ENCODE peak calls at places on chromosome 15, in seven cellular contexts. C, O, Q, V, K, I and N are unnamed samples.

GRCh38 chr15:81002004-81002253 is 1.2 kb downstream of the TLNRD1 start:
- DNase-seq in K (no peak), O (no peak), C (no peak), I (no peak), Q (no peak), V (no peak), N (no peak)

GRCh38 chr15:88605507-88606436 is 15.4 kb upstream of the AEN start:
- DNase-seq in K (no peak), C (no peak), Q (no peak), V (no peak), O (peak; percentile 50), I (no peak), N (peak; percentile 19)

GRCh38 chr15:70271422-70272088 is 173.8 kb upstream of the TLE3 start:
- DNase-seq in I (no peak), V (no peak), Q (no peak), C (no peak), K (no peak), O (peak; percentile 96), N (peak; percentile 97)

GRCh38 chr15:39427705-39428104 is 153.2 kb upstream of the THBS1 start:
- DNase-seq in Q (no peak), V (no peak), K (no peak), O (no peak), I (no peak), C (no peak), N (no peak)

GRCh38 chr15:85642054-85642692 is 152.6 kb downstream of the KLHL25 start:
- DNase-seq in O (no peak), I (no peak), V (no peak), C (peak; percentile 61), Q (no peak), K (no peak), N (no peak)

GRCh38 chr15:36688310-36689102 is 109.1 kb downstream of the CDIN1 start:
- DNase-seq in K (no peak), Q (no peak), I (no peak), O (peak; percentile 15), V (no peak), C (no peak), N (peak; percentile 27)

GRCh38 chr15:79978694-79979519 is 7.9 kb upstream of the BCL2A1 start:
- DNase-seq in C (no peak), O (peak; percentile 79), Q (no peak), V (no peak), I (no peak), K (no peak), N (peak; percentile 9)

GRCh38 chr15:35282965-35283496 is 197.9 kb upstream of the NANOGP8 start:
- DNase-seq in I (no peak), O (no peak), Q (no peak), K (no peak), C (no peak), V (no peak), N (no peak)

GRCh38 chr15:37698679-37699078 is 235.8 kb upstream of the TMCO5A start:
- DNase-seq in O (peak; percentile 1), Q (no peak), I (no peak), K (no peak), V (no peak), C (no peak), N (no peak)

GRCh38 chr15:42133892-42134502 is 22.4 kb downstream of the PLA2G4F start:
- DNase-seq in C (peak; percentile 77), Q (peak; percentile 81), K (peak; percentile 78), V (peak; percentile 89), O (peak; percentile 57), I (no peak), N (no peak)

GRCh38 chr15:39381517-39381916 is 199.4 kb upstream of the THBS1 start:
- DNase-seq in I (no peak), V (no peak), C (no peak), O (peak; percentile 24), K (no peak), Q (no peak), N (peak; percentile 13)

GRCh38 chr15:25335279-25335678 is 103.5 kb downstream of the UBE3A start:
- DNase-seq in V (no peak), C (no peak), I (no peak), Q (no peak), O (no peak), K (no peak), N (no peak)

GRCh38 chr15:23014394-23015000 is 24.9 kb downstream of the TUBGCP5 start:
- DNase-seq in O (no peak), V (no peak), K (no peak), C (no peak), Q (no peak), I (no peak), N (no peak)

GRCh38 chr15:90271459-90272166 is 6.1 kb downstream of the NGRN start:
- DNase-seq in C (no peak), I (no peak), O (peak; percentile 21), V (peak; percentile 32), K (no peak), Q (no peak), N (no peak)

GRCh38 chr15:75725021-75725718 is 12.5 kb upstream of the CSPG4 start:
- DNase-seq in Q (no peak), K (no peak), V (peak; percentile 49), C (peak; percentile 26), I (no peak), O (no peak), N (no peak)

GRCh38 chr15:48544816-48545215 is 100.7 kb downstream of the FBN1 start:
- DNase-seq in C (no peak), V (no peak), Q (no peak), K (no peak), O (no peak), I (no peak), N (peak; percentile 44)

GRCh38 chr15:69170597-69170996 is 10.2 kb downstream of the GLCE start:
- DNase-seq in O (no peak), K (no peak), C (no peak), V (no peak), I (no peak), Q (no peak), N (no peak)

GRCh38 chr15:49313650-49314049 is 109.4 kb upstream of the FGF7 start:
- DNase-seq in I (no peak), K (no peak), Q (no peak), C (no peak), V (no peak), O (peak; percentile 68), N (peak; percentile 83)

GRCh38 chr15:50943623-50944022 is 35.1 kb downstream of the AP4E1 start:
- DNase-seq in Q (no peak), K (no peak), V (no peak), I (no peak), O (peak; percentile 8), C (no peak), N (no peak)

GRCh38 chr15:82810061-82810862 is 834 bp downstream of the WHAMM start:
- DNase-seq in I (no peak), K (peak; percentile 25), V (peak; percentile 76), Q (no peak), O (peak; percentile 77), C (peak; percentile 66), N (peak; percentile 49)

GRCh38 chr15:42457445-42458442 is 33.2 kb downstream of the ZNF106 start:
- DNase-seq in V (no peak), Q (peak; percentile 82), K (peak; percentile 40), C (peak; percentile 79), O (peak; percentile 98), I (peak; percentile 86), N (peak; percentile 95)

GRCh38 chr15:91942676-91943417 is 89.3 kb downstream of the SLCO3A1 start:
- DNase-seq in Q (peak; percentile 86), I (peak; percentile 90), V (peak; percentile 81), C (peak; percentile 85), K (peak; percentile 91), O (peak; percentile 97), N (peak; percentile 73)

GRCh38 chr15:66452971-66453580 is 44.5 kb downstream of the SNAPC5 start:
- DNase-seq in O (no peak), Q (no peak), K (no peak), I (no peak), V (no peak), C (no peak), N (no peak)

GRCh38 chr15:92385096-92385495 is 8.6 kb upstream of the ST8SIA2 start:
- DNase-seq in Q (no peak), V (no peak), I (no peak), O (no peak), C (no peak), K (no peak), N (no peak)

GRCh38 chr15:55279100-55279745 is 10.4 kb downstream of the RAB27A start:
- DNase-seq in V (no peak), O (no peak), C (no peak), Q (no peak), I (no peak), K (no peak), N (no peak)
- H3K4me3 ChIP-seq in V (no peak overlapping the region), O (no peak overlapping the region), C (no peak overlapping the region), Q (no peak overlapping the region), I (no peak overlapping the region), K (no peak overlapping the region), N (no peak overlapping the region)

DNA sequence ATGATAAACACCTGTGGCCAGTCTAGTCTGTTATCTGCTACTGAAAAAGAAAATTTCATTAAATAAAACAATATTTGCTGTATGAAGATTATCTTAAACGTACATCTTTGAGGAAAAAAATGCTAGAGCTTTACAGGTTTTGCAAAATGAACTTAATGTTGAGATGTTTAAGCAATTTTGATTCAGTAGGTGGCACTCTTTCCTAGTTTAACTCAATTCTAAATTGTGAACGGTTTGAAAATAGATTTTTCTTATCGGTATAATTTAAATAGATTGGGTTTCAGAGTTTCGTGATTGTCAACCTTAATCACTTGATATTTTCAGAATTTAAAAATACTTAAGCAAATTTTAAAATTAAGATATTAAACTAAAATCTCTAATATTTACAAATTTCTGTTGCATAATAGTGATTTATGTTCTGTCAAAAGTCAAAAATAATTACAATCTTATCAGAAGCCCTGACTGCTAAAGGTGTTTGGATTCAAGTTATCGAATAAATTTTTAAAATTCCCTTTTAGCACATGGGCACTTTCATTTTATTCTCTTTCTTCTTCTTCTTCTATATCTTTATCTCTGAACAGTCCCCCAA is 7.0 kb upstream of the RNF111 start:
- DNase-seq in O (peak; percentile 64), I (no peak), C (no peak), K (no peak), V (no peak), Q (no peak), N (peak; percentile 59)
- TF ChIP-seq CTCF in O (peak; percentile 45), I (peak; percentile 39), C (peak; percentile 63), K (peak; percentile 29), V (peak; percentile 56), Q (no peak), N (peak; percentile 45)

DNA sequence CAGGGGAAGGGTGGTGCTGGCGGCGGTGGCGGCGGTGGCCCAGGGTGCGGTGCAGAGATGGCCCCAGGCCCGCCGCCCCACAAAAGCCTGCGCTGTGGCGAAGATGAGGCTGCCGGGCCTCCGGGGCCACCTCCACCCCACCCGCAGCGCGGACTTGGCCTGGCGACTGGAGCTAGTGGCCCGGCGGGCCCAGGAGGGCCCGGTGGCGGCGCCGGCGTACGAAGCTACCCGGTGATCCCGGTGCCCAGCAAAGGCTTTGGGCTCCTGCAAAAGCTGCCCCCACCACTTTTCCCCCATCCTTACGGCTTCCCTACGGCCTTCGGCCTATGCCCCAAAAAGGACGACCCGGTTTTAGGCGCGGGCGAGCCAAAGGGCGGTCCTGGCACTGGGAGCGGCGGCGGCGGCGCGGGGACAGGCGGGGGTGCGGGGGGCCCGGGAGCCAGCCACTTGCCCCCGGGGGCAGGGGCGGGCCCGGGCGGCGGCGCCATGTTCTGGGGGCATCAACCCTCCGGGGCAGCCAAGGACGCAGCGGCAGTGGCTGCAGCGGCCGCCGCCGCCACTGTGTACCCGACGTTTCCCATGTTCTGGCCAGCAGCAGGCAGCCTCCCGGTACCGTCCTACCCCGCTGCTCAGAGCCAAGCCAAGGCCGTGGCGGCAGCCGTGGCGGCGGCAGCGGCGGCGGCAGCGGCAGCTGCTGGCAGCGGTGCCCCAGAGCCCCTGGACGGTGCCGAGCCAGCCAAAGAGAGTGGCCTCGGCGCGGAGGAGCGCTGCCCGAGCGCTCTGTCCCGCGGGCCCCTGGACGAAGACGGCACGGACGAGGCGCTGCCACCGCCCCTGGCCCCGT is 1.6 kb downstream of the SKOR1 start:
- DNase-seq in O (no peak), I (no peak), V (peak; percentile 41), Q (no peak), C (peak; percentile 49), K (no peak), N (no peak)
- H3K4me3 ChIP-seq in O (no peak overlapping the region), I (peak overlapping the region; percentile 59), V (no peak overlapping the region), Q (peak overlapping the region; percentile 42), C (no peak overlapping the region), K (no peak overlapping the region), N (no peak overlapping the region)

GRCh38 chr15:77420610-77421369 is at the start of gene HMG20A:
- DNase-seq in O (peak; percentile 91), I (peak; percentile 83), Q (no peak), C (peak; percentile 81), V (peak; percentile 81), K (peak; percentile 79), N (peak; percentile 96)
- TF ChIP-seq CTCF in O (no peak), I (no peak), Q (no peak), C (no peak), V (no peak), K (no peak), N (no peak)